ENCODE peak calls at places on chromosomes 12 and 14, in four cellular contexts. B is tibial nerve, L is heart right ventricle, P is RWPE1. M is an unnamed sample.

GRCh38 chr14:56491299-56492285 is 88.0 kb upstream of the TMEM260 start:
- DNase-seq in L (no peak), B (peak; percentile 48), P (peak; percentile 23), M (peak; percentile 28)

GRCh38 chr14:89853976-89854693 is 100.4 kb downstream of the EFCAB11 start:
- DNase-seq in L (no peak), P (no peak), B (no peak), M (no peak)

GRCh38 chr12:66131067-66131688 is 628 bp upstream of the LLPH start:
- DNase-seq in B (no peak), P (no peak), L (no peak), M (no peak)

GRCh38 chr12:19151298-19151697 is 21.8 kb downstream of the PLEKHA5 start:
- DNase-seq in P (no peak), L (no peak), B (no peak), M (no peak)

GRCh38 chr12:50062733-50063452 is 5.5 kb downstream of the ASIC1 start:
- DNase-seq in B (no peak), P (no peak), L (no peak), M (no peak)

GRCh38 chr12:89775336-89776005 is 66.8 kb upstream of the ATP2B1 start:
- DNase-seq in B (no peak), L (no peak), P (peak; percentile 46), M (no peak)

GRCh38 chr12:38761111-38761510 is 144.3 kb downstream of the CPNE8 start:
- DNase-seq in P (no peak), B (no peak), L (no peak), M (no peak)

GRCh38 chr14:91862417-91862816 is 4.9 kb downstream of the TC2N start:
- DNase-seq in P (no peak), B (no peak), L (no peak), M (no peak)

GRCh38 chr12:15962760-15963159 is 51.6 kb downstream of the DERA start:
- DNase-seq in B (no peak), L (no peak), P (peak; percentile 52), M (no peak)

GRCh38 chr12:132736378-132736777 is 25.3 kb downstream of the ANKLE2 start:
- DNase-seq in L (no peak), P (no peak), B (no peak), M (no peak)

GRCh38 chr14:53652068-53652467 is 304.6 kb downstream of the BMP4 start:
- DNase-seq in L (no peak), B (no peak), P (no peak), M (no peak)

GRCh38 chr12:105820407-105821140 is 318.2 kb downstream of the NUAK1 start:
- DNase-seq in L (no peak), B (peak; percentile 78), P (no peak), M (peak; percentile 74)

GRCh38 chr12:131085125-131085815 is 131.6 kb downstream of the ADGRD1 start:
- DNase-seq in B (no peak), L (peak; percentile 23), P (no peak), M (peak; percentile 7)

GRCh38 chr14:68874746-68875155 is 81.9 kb upstream of the ZFP36L1 start:
- DNase-seq in B (no peak), P (no peak), L (no peak), M (no peak)

GRCh38 chr14:86938356-86938755 is 1054.6 kb downstream of the GALC start:
- DNase-seq in B (no peak), L (no peak), P (no peak), M (no peak)

GRCh38 chr12:132286912-132287311 is 42.5 kb downstream of the GALNT9 start:
- DNase-seq in B (no peak), P (peak; percentile 47), L (peak; percentile 3), M (no peak)

GRCh38 chr14:89915114-89915878 is 39.2 kb downstream of the EFCAB11 start:
- DNase-seq in B (peak; percentile 82), L (no peak), P (peak; percentile 48), M (peak; percentile 34)

GRCh38 chr12:47767197-47767724 is 5.8 kb upstream of the SLC48A1 start:
- DNase-seq in B (no peak), P (peak; percentile 41), L (peak; percentile 57), M (peak; percentile 67)

GRCh38 chr12:73677520-73678291 is 859.9 kb upstream of the ATXN7L3B start:
- DNase-seq in P (no peak), L (no peak), B (no peak), M (no peak)

GRCh38 chr14:82806426-82806825 is 1272.8 kb upstream of the SEL1L start:
- DNase-seq in B (no peak), P (no peak), L (no peak), M (no peak)

GRCh38 chr12:31275491-31275890 is 50.5 kb downstream of the SINHCAF start:
- DNase-seq in B (no peak), P (no peak), L (no peak), M (no peak)

GRCh38 chr12:47082963-47083621 is 3.3 kb upstream of the AMIGO2 start:
- DNase-seq in B (peak; percentile 42), L (no peak), P (no peak), M (no peak)

GRCh38 chr12:724194-724855 is 28.1 kb upstream of the WNK1 start:
- DNase-seq in P (peak; percentile 43), B (no peak), L (no peak), M (no peak)

GRCh38 chr12:116331876-116332275 is 54.4 kb upstream of the MED13L start:
- DNase-seq in L (no peak), P (no peak), B (no peak), M (no peak)

GRCh38 chr14:21867541-21867940 is 193.9 kb upstream of the OR4E1 start:
- DNase-seq in L (no peak), B (no peak), P (peak; percentile 57), M (no peak)

GRCh38 chr14:35340616-35341453 is 48.7 kb downstream of the PSMA6 start:
- DNase-seq in L (no peak), P (no peak), B (no peak), M (no peak)

GRCh38 chr12:49357099-49357678 is 10.1 kb upstream of the SPATS2 start:
- DNase-seq in P (no peak), B (no peak), L (no peak), M (no peak)

GRCh38 chr12:25083211-25083610 is 111.7 kb downstream of the DNAI7 start:
- DNase-seq in P (no peak), L (no peak), B (no peak), M (no peak)
- H3K27ac ChIP-seq in P (no peak overlapping the region), L (no peak overlapping the region), B (no peak overlapping the region), M (no peak overlapping the region)

DNA sequence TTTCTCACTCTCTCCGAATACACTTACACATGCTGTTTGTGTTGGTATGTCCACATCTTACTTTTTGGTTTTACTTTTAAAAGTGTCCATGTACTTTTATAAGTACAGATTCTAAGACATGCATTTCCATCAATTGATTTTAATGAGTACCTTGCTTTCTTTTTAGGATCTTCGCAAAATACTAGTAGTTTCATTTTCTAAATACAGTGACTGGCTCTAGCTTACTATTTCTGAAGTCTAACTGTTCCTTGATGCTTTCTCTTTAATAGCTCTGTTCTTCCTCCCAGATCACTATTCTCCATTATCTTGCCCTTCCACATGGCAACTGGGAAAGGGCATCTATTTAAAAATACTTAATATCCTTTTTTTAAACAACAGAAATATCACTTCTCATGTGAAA is 164.1 kb downstream of the KITLG start:
- DNase-seq in B (no peak), P (no peak), L (no peak), M (no peak)
- H3K27ac ChIP-seq in B (no peak overlapping the region), P (no peak overlapping the region), L (no peak overlapping the region), M (no peak overlapping the region)

GRCh38 chr12:56164345-56164729 is 6.2 kb downstream of the MYL6 start:
- DNase-seq in L (no peak), B (no peak), P (no peak), M (no peak)

GRCh38 chr12:56165369-56165768 is 7.2 kb downstream of the MYL6 start:
- DNase-seq in L (no peak), P (no peak), B (no peak), M (no peak)

GRCh38 chr12:56161677-56162351 is 3.7 kb downstream of the MYL6 start:
- DNase-seq in B (no peak), P (no peak), L (no peak), M (no peak)

GRCh38 chr12:56162468-56163290 is 4.5 kb downstream of the MYL6 start:
- DNase-seq in P (no peak), L (no peak), B (no peak), M (no peak)

DNA sequence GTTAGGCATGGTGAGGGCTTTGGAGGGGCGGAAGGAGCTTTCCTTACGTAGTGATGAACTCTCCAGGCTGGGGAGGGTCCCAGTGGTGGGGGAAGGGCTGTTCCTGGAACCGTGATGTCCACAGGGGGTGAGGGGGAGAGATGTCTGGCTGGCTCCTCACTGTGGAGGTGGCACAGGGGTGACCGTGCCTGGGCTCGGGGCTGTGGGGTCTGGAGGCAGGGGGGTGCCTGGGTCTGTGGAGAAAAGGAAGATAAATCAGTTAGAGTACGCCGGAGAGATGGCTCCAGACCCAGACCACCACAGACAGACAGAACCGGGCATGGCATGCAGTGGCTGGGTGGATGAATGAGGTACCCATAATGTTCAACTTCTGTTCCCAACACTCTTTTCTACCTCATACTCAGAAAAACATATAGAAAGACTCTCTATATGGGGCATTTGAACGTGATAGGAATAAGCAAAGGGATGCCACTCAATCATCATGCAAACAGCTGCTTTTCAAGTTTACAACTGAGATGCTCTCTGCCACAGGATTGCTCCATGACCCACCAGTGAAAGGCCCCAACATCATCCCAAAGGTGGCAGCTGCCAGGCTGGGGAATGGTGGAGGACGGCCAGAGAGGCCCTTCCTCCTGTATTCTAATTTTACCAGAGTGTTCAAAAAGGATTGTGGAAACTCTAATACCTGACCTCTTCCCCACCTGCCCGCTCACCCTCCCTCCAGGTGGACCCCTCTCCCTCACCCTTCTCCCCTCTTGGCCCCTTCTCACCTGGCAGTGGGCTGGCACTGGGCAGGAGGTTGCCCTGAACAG is 5.6 kb downstream of the MYL6 start:
- DNase-seq in P (no peak), B (no peak), L (no peak), M (no peak)
- H3K27ac ChIP-seq in P (peak overlapping the region; percentile 58), B (no peak overlapping the region), L (no peak overlapping the region), M (no peak overlapping the region)

GRCh38 chr12:4287325-4288290 is 14.0 kb downstream of the CCND2 start:
- DNase-seq in P (no peak), L (no peak), B (no peak), M (peak; percentile 25)
- H3K27ac ChIP-seq in P (no peak overlapping the region), L (no peak overlapping the region), B (no peak overlapping the region), M (peak overlapping the region; percentile 85)

GRCh38 chr14:50892255-50892654 is 20.4 kb downstream of the ABHD12B start:
- DNase-seq in B (no peak), P (no peak), L (no peak), M (no peak)

GRCh38 chr14:50901361-50901760 is 29.5 kb downstream of the ABHD12B start:
- DNase-seq in B (no peak), L (no peak), P (no peak), M (no peak)

GRCh38 chr14:50897658-50898175 is 25.9 kb downstream of the ABHD12B start:
- DNase-seq in L (no peak), P (no peak), B (no peak), M (no peak)
- H3K27ac ChIP-seq in L (no peak overlapping the region), P (no peak overlapping the region), B (no peak overlapping the region), M (no peak overlapping the region)

DNA sequence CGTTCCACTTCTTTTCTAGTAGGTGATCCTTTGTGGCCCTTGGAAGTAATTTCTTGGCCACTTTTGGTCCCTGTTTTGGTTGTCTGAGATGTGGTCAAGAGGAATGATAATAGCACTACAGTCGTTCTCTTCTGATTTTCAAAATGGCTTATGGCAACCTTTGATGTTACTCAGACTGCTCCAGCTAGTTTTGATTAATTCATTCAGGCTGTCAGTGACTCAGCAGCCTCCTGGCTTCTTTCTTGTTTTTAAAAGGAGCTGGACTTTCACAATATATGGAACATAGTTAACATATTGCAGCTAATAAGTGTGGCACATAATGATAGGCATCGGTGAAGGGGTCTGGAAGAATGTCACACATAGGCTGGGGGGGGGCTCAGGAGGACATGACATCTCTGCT is 47.3 kb downstream of the WDR20 start:
- DNase-seq in L (no peak), P (peak; percentile 69), B (no peak), M (peak; percentile 63)
- H3K27ac ChIP-seq in L (no peak overlapping the region), P (peak overlapping the region; percentile 68), B (no peak overlapping the region), M (peak overlapping the region; percentile 78)

M was measured in adrenal gland.